ENCODE peak calls at places on chromosomes 4 and X, in five cellular contexts. P is K562, N is HepG2, Q is GM12878, F is H1. K is an unnamed sample.

GRCh38 chr4:165106518-165106917 is 6.1 kb downstream of the TMEM192 start:
- DNase-seq in P (no peak), N (no peak), Q (no peak), F (no peak), K (no peak)

GRCh38 chr4:73311428-73311827 is 52.8 kb upstream of the ANKRD17 start:
- DNase-seq in P (no peak), N (peak), Q (no peak), F (no peak), K (peak)

GRCh38 chr4:156293657-156294297 is 340.1 kb upstream of the CTSO start:
- DNase-seq in P (no peak), N (no peak), Q (no peak), F (no peak), K (no peak)

GRCh38 chr4:140065393-140065792 is 88.6 kb downstream of the MAML3 start:
- DNase-seq in P (no peak), N (no peak), Q (no peak), F (no peak), K (no peak)

GRCh38 chr4:190017357-190018200 is 9.5 kb downstream of the FRG2 start:
- DNase-seq in P (no peak), N (no peak), Q (no peak), F (peak), K (no peak)

GRCh38 chrX:18887177-18887820 is 96.6 kb downstream of the PHKA2 start:
- DNase-seq in P (no peak), N (no peak), Q (no peak), F (peak), K (no peak)

GRCh38 chr4:173333658-173334084 is 487 bp downstream of the HMGB2 start:
- DNase-seq in P (peak), N (peak), Q (no peak), F (no peak), K (no peak)

GRCh38 chr4:93684571-93684970 is 144.0 kb upstream of the ATOH1 start:
- DNase-seq in P (no peak), N (no peak), Q (no peak), F (no peak), K (no peak)

GRCh38 chr4:15516494-15516893 is 46.8 kb downstream of the CC2D2A start:
- DNase-seq in P (no peak), N (no peak), Q (no peak), F (no peak), K (no peak)

GRCh38 chr4:47510506-47511143 is 25.6 kb downstream of the ATP10D start:
- DNase-seq in P (no peak), N (no peak), Q (peak), F (no peak), K (no peak)

GRCh38 chrX:10636337-10636736 is 16.0 kb upstream of the MID1 start:
- DNase-seq in P (peak), N (no peak), Q (no peak), F (no peak), K (peak)

GRCh38 chr4:2492970-2493369 is 24.1 kb downstream of the RNF4 start:
- DNase-seq in P (no peak), N (no peak), Q (no peak), F (no peak), K (no peak)

GRCh38 chr4:3372933-3373465 is 68.8 kb upstream of the HGFAC start:
- DNase-seq in P (no peak), N (no peak), Q (peak), F (no peak), K (no peak)

GRCh38 chr4:38154681-38155588 is 194.7 kb downstream of the PTTG2 start:
- DNase-seq in P (no peak), N (no peak), Q (no peak), F (no peak), K (no peak)

GRCh38 chr4:88077911-88078310 is 70.5 kb downstream of the PKD2 start:
- DNase-seq in P (no peak), N (no peak), Q (no peak), F (no peak), K (no peak)

GRCh38 chrX:129717902-129718301 is 20.9 kb upstream of the XPNPEP2 start:
- DNase-seq in P (no peak), N (no peak), Q (no peak), F (no peak), K (no peak)

GRCh38 chr4:122668241-122668640 is 47.4 kb upstream of the IL21 start:
- DNase-seq in P (no peak), N (no peak), Q (no peak), F (no peak), K (no peak)

GRCh38 chrX:39398215-39398972 is 597.1 kb downstream of the MID1IP1 start:
- DNase-seq in P (no peak), N (no peak), Q (no peak), F (no peak), K (no peak)

GRCh38 chrX:131677655-131678628 is 134.1 kb downstream of the OR13H1 start:
- DNase-seq in P (peak), N (peak), Q (no peak), F (peak), K (peak)

GRCh38 chrX:78357342-78358055 is 30.1 kb upstream of the CYSLTR1 start:
- DNase-seq in P (no peak), N (no peak), Q (no peak), F (no peak), K (no peak)

GRCh38 chrX:31251336-31251735 is 179.5 kb upstream of the FTHL17 start:
- DNase-seq in P (no peak), N (no peak), Q (no peak), F (no peak), K (no peak)

GRCh38 chr4:132992686-132993085 is 156.4 kb upstream of the PCDH10 start:
- DNase-seq in P (no peak), N (no peak), Q (no peak), F (no peak), K (no peak)

DNA sequence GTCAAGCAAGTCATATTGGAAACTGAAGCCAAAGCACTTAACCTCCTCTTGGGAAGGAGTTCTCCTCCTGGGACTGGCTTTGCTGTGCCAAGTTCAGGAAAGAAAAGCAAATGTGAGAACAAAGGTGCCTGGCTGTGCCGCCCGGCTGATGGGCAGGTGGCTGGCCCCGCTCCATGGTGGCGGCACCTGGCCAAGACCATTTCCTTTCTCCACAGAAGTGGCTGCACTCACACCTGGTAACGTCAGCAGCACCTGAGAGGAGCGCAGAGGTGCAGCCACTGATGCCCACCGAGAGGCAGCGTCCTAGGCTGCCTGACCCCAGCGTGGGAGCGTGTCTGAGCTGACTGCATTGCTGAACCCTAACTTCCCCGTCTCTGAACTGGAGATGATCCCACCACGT is 54.3 kb downstream of the DCTD start:
- DNase-seq in P (no peak), N (no peak), Q (no peak), F (no peak), K (no peak)
- TF ChIP-seq HDAC2 in P (no peak), N (no peak), Q (no peak), F (no peak), K (no peak)

GRCh38 chr4:83522239-83522638 is 13.7 kb upstream of the GPAT3 start:
- DNase-seq in P (no peak), N (no peak), Q (no peak), F (no peak), K (no peak)
- TF ChIP-seq HDAC2 in P (no peak), N (no peak), Q (no peak), F (no peak), K (no peak)

DNA sequence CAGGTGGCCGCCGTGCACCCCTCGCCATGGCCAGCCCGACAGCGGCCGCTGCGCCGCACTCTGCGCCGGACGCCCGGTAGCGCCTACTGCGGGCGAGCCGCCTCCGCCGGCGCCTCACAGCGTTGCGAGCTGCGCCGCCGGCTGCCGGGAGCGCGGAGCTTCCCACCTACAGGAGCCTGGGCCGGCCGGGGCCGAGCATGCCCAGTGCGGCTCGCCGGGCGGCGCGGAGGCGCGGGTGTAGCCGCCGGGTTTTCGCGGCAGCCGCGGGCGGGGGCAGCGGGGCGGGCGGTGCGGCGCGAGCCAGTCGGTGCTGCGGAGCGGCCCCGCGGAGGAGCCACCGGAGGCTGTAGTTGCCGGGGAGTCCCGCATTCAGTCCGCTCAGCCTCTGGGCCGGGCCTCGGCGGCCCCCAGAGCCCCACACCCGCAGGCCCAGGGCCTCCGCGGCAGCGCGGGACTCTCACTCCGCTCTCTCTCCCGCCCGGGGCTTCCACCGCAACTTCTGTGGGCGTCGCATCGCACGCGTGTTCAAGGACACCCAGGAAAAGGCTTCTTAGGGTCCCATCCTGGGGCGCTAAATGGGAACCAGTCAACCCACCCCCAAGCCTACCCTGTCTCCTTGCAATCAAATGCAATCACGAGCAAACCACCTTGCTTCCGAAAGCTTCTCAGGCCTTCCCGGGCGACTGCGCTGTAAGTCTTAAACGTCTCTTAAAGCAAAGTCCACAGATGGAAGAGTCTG is at the start of gene MFAP3L:
- DNase-seq in P (peak), N (peak), Q (no peak), F (peak), K (peak)
- TF ChIP-seq HDAC2 in P (no peak), N (no peak), Q (no peak), F (no peak), K (no peak)

DNA sequence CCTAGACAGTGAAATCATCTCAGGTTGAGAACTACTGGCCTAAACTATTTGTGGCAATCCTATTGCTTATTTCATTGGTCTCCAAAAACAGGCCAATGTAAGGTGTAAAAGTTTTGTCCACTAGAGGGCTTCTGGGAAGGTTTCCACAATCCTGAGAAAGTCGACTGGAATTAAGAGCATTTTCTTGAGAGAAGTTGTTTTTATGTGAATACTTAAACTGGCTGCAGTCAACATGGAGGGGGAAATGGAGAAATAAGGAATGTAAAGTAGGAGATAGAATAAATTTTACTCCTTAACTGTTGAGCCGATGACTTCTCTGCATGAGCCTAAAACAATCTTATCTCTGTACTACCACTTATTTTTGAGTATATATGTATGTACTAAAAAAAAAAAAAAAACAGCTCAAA is 11.0 kb upstream of the EIF4E start:
- DNase-seq in P (peak), N (peak), Q (no peak), F (no peak), K (peak)
- TF ChIP-seq HDAC2 in P (no peak), N (no peak), Q (no peak), F (no peak), K (no peak)

DNA sequence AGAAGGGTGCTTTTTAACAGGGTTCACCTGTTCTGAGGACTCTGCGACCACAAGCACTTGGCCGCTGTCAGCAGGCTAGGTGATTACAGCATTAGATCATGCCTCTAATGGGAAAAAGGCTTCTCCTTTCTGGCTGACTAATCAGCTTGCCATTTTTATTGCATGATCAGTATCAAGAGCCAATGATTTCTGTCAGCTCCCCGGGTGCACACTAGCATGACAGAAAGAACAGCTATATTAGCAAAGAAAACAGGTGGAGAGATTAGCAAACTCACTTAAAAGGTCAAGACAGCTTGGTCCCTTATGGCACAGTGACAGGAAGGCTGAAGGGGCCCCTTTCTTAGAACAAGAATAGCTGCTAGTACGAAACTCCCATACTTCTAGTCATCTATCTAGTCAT is 170.0 kb downstream of the SMIM20 start:
- DNase-seq in P (no peak), N (no peak), Q (peak), F (no peak), K (no peak)
- TF ChIP-seq HDAC2 in P (no peak), N (no peak), Q (no peak), F (no peak), K (no peak)

DNA sequence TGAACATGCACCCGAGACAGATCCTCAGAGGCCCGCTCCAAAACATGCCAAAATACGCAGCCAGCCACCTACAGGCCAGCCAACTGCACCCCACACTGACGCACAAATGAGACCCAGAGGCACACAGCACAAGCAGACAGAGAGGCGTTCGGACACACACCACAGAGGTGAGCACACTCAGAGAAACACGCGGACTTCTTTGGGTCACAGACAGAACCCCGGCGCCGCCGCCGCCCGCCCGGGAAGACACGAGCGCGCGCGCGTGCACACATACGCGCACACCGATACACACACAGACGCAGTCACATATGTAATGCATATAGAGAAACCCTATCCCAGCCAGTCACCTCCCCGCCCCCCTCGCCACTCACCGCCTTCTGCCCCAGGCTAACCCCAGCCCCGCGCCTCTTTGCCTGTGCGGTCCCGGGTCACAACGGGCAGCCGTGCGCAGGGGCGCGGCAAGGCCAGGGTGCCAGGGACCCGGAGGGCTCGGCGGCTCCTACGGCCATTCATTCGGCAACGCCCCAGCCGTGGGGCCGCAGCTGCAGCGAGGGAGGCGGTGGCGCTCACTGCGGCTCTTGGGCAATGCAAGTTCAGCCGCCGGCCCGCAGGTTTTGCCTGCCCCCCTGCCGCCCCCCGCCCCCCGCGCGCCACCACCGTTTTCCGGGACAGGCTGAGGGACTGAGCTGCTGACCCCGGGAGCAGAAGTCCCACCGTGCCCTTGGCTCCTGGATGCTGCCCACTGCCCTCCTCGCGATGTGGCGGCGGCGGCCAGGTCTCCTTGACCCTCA is 532 bp downstream of the SEPTIN6 start:
- DNase-seq in P (peak), N (no peak), Q (no peak), F (peak), K (peak)
- TF ChIP-seq HDAC2 in P (peak), N (no peak), Q (no peak), F (no peak), K (no peak)

GRCh38 chr4:6576512-6576911 is 1.5 kb downstream of the MAN2B2 start:
- DNase-seq in P (no peak), N (no peak), Q (no peak), F (no peak), K (no peak)

GRCh38 chr4:6575503-6576240 is 683 bp downstream of the MAN2B2 start:
- DNase-seq in P (no peak), N (no peak), Q (no peak), F (no peak), K (no peak)

GRCh38 chr4:6573551-6573950 is 1.4 kb upstream of the MAN2B2 start:
- DNase-seq in P (no peak), N (no peak), Q (no peak), F (no peak), K (no peak)

GRCh38 chr4:6574747-6575502 is at the start of gene MAN2B2:
- DNase-seq in P (peak), N (peak), Q (peak), F (peak), K (peak)

GRCh38 chr4:6573986-6574746 is 823 bp upstream of the MAN2B2 start:
- DNase-seq in P (peak), N (no peak), Q (no peak), F (no peak), K (no peak)
- TF ChIP-seq HDAC2 in P (no peak), N (no peak), Q (no peak), F (no peak), K (no peak)

DNA sequence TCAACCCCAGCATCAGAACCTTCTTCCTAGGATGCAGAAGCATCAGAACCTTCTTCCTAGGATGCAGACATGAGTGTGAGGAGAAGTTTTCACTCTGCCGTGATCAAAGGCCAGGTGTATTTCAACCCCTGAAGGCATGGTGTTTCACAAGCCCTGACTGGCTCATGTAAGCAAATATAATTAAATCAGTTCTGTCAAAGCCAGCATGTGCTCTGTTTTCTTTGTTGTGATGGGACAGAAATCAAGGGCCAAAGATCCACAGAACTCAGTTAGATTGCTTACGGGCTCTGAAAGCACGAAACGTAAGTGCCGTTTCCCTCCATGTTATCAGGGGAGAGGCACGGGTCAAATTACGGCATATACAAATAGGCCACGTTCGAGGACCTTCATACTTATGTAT is 32.0 kb upstream of the CLDN24 start:
- DNase-seq in P (no peak), N (peak), Q (no peak), F (no peak), K (no peak)
- TF ChIP-seq HDAC2 in P (no peak), N (no peak), Q (no peak), F (no peak), K (no peak)

K was measured in A549.